ENCODE peak calls at places on chromosomes 7 and 10, in five cellular contexts. D, R, Z, U and L are unnamed samples.

GRCh38 chr10:103888113-103888841 is 29.7 kb downstream of the STN1 start:
- DNase-seq in D (no peak), R (peak), Z (peak), U (no peak), L (peak)

GRCh38 chr10:84267503-84268126 is 22.8 kb downstream of the RGR start:
- DNase-seq in D (peak), R (peak), Z (peak), U (no peak), L (peak)

GRCh38 chr10:16518822-16519221 is 2.9 kb downstream of the C1QL3 start:
- DNase-seq in D (no peak), R (no peak), Z (no peak), U (no peak), L (no peak)

GRCh38 chr10:103852856-103853255 is 2.5 kb downstream of the SH3PXD2A start:
- DNase-seq in D (no peak), R (peak), Z (no peak), U (no peak), L (peak)

GRCh38 chr10:12940791-12941190 is 60.7 kb downstream of the CCDC3 start:
- DNase-seq in D (no peak), R (no peak), Z (no peak), U (no peak), L (no peak)

GRCh38 chr10:103845983-103846382 is 9.4 kb downstream of the SH3PXD2A start:
- DNase-seq in D (no peak), R (no peak), Z (no peak), U (peak), L (no peak)

GRCh38 chr10:130801276-130801675 is 510.2 kb downstream of the TCERG1L start:
- DNase-seq in D (no peak), R (no peak), Z (no peak), U (no peak), L (no peak)

GRCh38 chr7:55439627-55440026 is 74.5 kb downstream of the LANCL2 start:
- DNase-seq in D (no peak), R (peak), Z (no peak), U (no peak), L (peak)

GRCh38 chr7:95324396-95324795 is at the start of gene PON1:
- DNase-seq in D (no peak), R (no peak), Z (no peak), U (peak), L (no peak)

GRCh38 chr7:138021889-138022288 is 20.0 kb upstream of the CREB3L2 start:
- DNase-seq in D (no peak), R (no peak), Z (no peak), U (no peak), L (no peak)

GRCh38 chr10:71657604-71658348 is 61.8 kb downstream of the C10orf105 start:
- DNase-seq in D (no peak), R (no peak), Z (no peak), U (no peak), L (no peak)

GRCh38 chr10:68007356-68007755 is 67.7 kb downstream of the HERC4 start:
- DNase-seq in D (no peak), R (no peak), Z (no peak), U (no peak), L (peak)

GRCh38 chr7:39602351-39602750 is 21.0 kb upstream of the RALA start:
- DNase-seq in D (no peak), R (peak), Z (no peak), U (no peak), L (no peak)

GRCh38 chr10:119378737-119379067 is 163.8 kb downstream of the RGS10 start:
- DNase-seq in D (no peak), R (no peak), Z (no peak), U (peak), L (no peak)

GRCh38 chr10:97921581-97922377 is 72.1 kb downstream of the GOLGA7B start:
- DNase-seq in D (no peak), R (peak), Z (no peak), U (peak), L (peak)

GRCh38 chr7:80047032-80047431 is 87.6 kb upstream of the GNAI1 start:
- DNase-seq in D (no peak), R (peak), Z (no peak), U (no peak), L (no peak)

GRCh38 chr7:79968894-79969293 is 165.7 kb upstream of the GNAI1 start:
- DNase-seq in D (no peak), R (no peak), Z (no peak), U (no peak), L (no peak)

GRCh38 chr7:30612658-30613265 is 18.1 kb downstream of the GARS1 start:
- DNase-seq in D (no peak), R (peak), Z (peak), U (no peak), L (no peak)

GRCh38 chr7:81672872-81673271 is 97.0 kb downstream of the HGF start:
- DNase-seq in D (no peak), R (no peak), Z (no peak), U (no peak), L (no peak)

GRCh38 chr10:131961047-131961776 is 20.5 kb downstream of the BNIP3 start:
- DNase-seq in D (no peak), R (no peak), Z (no peak), U (peak), L (no peak)

GRCh38 chr10:28687683-28688001 is 10.3 kb downstream of the BAMBI start:
- DNase-seq in D (no peak), R (no peak), Z (no peak), U (no peak), L (no peak)

GRCh38 chr7:124263232-124263827 is 230.5 kb upstream of the TMEM229A start:
- DNase-seq in D (peak), R (peak), Z (peak), U (no peak), L (peak)

GRCh38 chr7:13416071-13416470 is 573.4 kb downstream of the ETV1 start:
- DNase-seq in D (no peak), R (no peak), Z (no peak), U (no peak), L (no peak)

GRCh38 chr7:87028636-87029035 is 30.8 kb downstream of the ELAPOR2 start:
- DNase-seq in D (no peak), R (no peak), Z (no peak), U (no peak), L (no peak)

GRCh38 chr7:107473975-107474598 is 4.2 kb downstream of the GPR22 start:
- DNase-seq in D (no peak), R (no peak), Z (no peak), U (no peak), L (no peak)

DNA sequence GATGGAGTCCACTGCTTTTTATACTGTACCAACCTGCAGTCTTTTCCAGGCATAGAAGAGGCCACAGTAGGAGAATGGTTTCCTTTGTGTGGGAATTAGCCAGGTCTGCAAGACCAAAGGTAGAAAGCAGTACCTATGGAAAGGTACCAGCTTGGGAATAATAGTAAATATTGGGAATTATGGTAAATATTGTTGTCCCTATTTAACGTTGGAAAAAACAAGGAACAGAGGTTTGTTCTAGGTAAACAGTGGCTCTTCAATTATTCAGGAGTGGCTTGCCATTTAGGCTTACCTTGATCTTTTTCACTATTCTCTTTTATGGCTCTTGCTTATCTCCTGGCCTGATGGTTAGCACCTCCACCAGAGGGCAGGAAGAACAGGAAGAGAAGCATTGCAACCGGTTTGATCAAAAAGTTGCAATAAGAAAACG is 43.9 kb upstream of the GSAP start:
- DNase-seq in D (no peak), R (no peak), Z (no peak), U (no peak), L (no peak)
- TF ChIP-seq CTCF in D (no peak), R (peak), Z (peak), U (peak), L (no peak)

DNA sequence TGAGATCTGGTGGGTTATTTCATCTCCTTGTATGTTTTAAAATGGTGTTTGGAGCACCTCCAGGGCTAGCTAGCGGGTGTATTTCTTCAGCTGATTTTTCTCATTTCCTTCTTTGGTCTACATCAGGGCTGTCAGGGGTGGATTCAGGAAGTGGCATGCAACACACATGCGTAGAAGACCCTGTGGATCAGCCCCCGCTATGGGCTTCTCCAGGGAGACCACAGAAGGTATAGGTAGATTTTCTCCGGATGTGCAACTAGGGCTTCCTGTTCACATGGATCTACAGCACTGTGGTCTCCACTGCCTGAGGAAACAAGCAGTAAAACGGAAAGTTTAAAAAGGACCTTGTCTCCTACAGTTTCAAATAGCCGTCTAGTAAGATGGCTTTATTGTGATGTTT is 10.4 kb downstream of the NUB1 start:
- DNase-seq in D (no peak), R (no peak), Z (no peak), U (no peak), L (no peak)
- H3K4me3 ChIP-seq in D (no peak), R (no peak), Z (no peak), U (no peak), L (no peak)

DNA sequence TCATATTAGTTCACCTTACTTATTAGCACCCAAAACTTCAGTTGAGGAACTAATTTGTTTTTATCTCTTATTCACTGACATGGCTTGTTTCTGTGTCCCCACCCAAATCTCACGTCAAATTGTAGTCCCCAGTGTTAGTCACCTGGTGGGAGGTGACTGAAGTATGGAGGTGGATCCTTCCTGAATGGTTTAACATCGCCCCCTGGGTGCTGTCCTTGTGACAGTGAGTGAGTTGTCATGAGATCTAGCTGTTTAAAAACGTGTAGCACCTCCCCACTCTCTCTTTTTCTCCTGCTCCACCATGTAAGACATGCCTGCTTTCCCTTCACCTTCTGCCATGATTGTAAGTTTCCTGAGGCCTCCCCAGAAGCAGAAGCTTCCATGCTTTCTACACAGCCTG is 75.0 kb upstream of the HECTD2 start:
- DNase-seq in D (no peak), R (no peak), Z (no peak), U (no peak), L (no peak)
- TF ChIP-seq CTCF in D (no peak), R (no peak), Z (no peak), U (no peak), L (no peak)

DNA sequence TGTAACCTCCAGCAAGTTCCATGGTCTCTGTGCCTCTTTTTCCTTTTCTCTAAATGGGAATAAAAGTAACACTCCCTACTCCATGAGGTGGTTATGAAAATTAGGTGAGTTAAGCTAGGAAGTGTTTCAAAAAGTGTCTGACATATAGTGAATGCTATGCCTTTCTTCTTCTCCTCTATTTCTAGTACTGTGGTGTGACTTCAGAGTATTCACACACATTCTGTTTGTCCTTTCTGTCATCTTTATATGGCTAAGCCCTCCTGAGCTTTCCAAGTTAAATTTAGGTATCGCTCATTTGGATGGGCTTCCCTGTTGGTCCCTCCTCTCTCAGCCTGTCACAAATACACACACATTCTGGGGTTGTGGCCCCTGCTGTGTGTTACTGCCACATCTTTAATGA is 229.7 kb downstream of the EXOC4 start:
- DNase-seq in D (no peak), R (no peak), Z (no peak), U (no peak), L (no peak)
- H3K4me3 ChIP-seq in D (no peak), R (no peak), Z (no peak), U (no peak), L (no peak)

DNA sequence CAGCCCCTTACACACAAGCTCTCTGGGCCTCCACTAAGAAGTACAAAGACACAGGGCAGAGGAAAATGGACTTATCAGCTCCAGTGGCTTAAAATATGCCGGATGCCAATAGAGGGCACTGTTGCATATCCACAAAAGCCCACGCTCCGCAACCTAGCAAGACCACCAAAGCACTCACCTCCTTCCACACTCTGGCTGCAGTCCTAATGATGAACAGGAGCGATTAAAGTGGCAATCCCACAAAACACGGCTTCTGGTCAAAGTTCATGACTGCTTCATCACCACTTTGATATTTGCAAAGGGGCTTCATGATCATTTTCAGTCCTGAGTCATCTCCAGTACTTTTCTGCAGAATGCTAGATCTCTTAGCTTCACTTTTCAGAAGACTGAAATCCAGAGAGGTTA is 158.3 kb upstream of the ITGB1 start:
- DNase-seq in D (no peak), R (peak), Z (peak), U (no peak), L (peak)
- TF ChIP-seq CTCF in D (peak), R (peak), Z (peak), U (peak), L (peak)

GRCh38 chr7:19111474-19112143 is 5.8 kb downstream of the TWIST1 start:
- DNase-seq in D (no peak), R (no peak), Z (no peak), U (no peak), L (peak)

GRCh38 chr7:19110778-19111175 is 6.7 kb downstream of the TWIST1 start:
- DNase-seq in D (no peak), R (no peak), Z (no peak), U (no peak), L (no peak)

GRCh38 chr7:19112290-19113000 is 5.0 kb downstream of the TWIST1 start:
- DNase-seq in D (no peak), R (peak), Z (peak), U (peak), L (peak)

GRCh38 chr7:19108985-19109946 is 8.2 kb downstream of the TWIST1 start:
- DNase-seq in D (no peak), R (no peak), Z (no peak), U (no peak), L (no peak)

DNA sequence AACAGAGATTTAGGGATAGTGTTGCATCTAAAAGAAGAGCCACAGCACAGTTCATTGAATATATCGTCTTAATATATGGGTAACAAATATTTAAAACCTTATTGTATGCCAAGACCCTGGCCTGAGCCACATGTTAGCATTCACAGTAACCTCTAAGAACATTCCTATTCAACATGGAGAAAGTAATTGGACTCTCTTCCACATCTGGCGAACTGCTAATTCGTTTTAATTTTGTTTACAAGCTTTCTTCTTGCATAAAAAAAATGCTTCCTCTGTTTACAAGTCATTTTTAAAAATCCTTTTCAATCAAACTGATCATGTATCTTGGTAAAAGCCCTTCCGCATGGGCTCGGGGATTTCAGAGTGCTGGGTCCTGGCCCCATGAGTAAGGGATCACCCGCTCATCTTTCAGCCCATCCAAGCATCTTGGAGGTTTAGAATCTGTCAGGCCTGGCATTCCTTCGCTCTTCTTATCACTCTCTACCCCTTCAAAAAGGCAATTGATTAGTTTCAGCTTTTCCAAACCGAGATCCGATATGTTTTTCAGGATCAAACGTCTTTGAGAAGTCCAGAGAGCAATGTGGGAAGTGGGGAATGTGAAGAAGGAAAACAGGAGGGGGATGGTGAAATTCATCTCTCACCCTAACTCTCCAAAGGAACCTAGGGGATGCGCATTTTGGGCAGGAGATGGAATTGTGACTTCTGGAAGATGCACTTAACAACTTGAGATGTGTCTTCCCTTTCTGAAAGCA is 7.2 kb downstream of the TWIST1 start:
- DNase-seq in D (no peak), R (no peak), Z (no peak), U (no peak), L (no peak)
- H3K4me3 ChIP-seq in D (no peak), R (no peak), Z (no peak), U (no peak), L (no peak)

GRCh38 chr7:48389977-48390376 is 218.7 kb downstream of the ABCA13 start:
- DNase-seq in D (no peak), R (peak), Z (peak), U (no peak), L (peak)
- TF ChIP-seq CTCF in D (no peak), R (no peak), Z (no peak), U (no peak), L (no peak)

GRCh38 chr10:100562806-100563293 is 27.1 kb downstream of the HIF1AN start:
- DNase-seq in D (peak), R (peak), Z (peak), U (no peak), L (peak)
- H3K4me3 ChIP-seq in D (no peak), R (no peak), Z (no peak), U (no peak), L (no peak)

GRCh38 chr7:43942997-43943701 is 16.9 kb downstream of the UBE2D4 start:
- DNase-seq in D (peak), R (no peak), Z (no peak), U (no peak), L (no peak)
- TF ChIP-seq CTCF in D (peak), R (peak), Z (no peak), U (no peak), L (no peak)